ENCODE peak calls at places on chromosomes 16 and 17, in five cellular contexts. O is mammary epithelial cell, Q is thoracic aorta, P is tibial artery, V is Peyer's patch. S is an unnamed sample.

GRCh38 chr17:13417551-13417950 is 184.2 kb downstream of the HS3ST3A1 start:
- DNase-seq in O (no peak), Q (no peak), P (no peak), V (no peak), S (no peak)

GRCh38 chr17:63681530-63681929 is 18.4 kb downstream of the LIMD2 start:
- DNase-seq in O (no peak), Q (no peak), P (no peak), V (no peak), S (no peak)

GRCh38 chr17:82520041-82520910 is 744 bp downstream of the FOXK2 start:
- DNase-seq in O (peak; percentile 40), Q (no peak), P (no peak), V (no peak), S (peak; percentile 25)

GRCh38 chr16:57480127-57480753 is 6.1 kb downstream of the DOK4 start:
- DNase-seq in O (no peak), Q (no peak), P (peak; percentile 89), V (peak; percentile 91), S (peak; percentile 86)

GRCh38 chr17:82332669-82333278 is 792 bp downstream of the SECTM1 start:
- DNase-seq in O (peak; percentile 46), Q (no peak), P (no peak), V (peak; percentile 82), S (peak; percentile 75)

GRCh38 chr17:77811521-77811920 is 147.0 kb upstream of the TNRC6C start:
- DNase-seq in O (no peak), Q (no peak), P (peak; percentile 65), V (no peak), S (no peak)

GRCh38 chr17:27408891-27409290 is 47.4 kb upstream of the KSR1 start:
- DNase-seq in O (peak; percentile 14), Q (no peak), P (no peak), V (no peak), S (no peak)

GRCh38 chr17:28551421-28552186 is 820 bp downstream of the UNC119 start:
- DNase-seq in O (peak; percentile 21), Q (no peak), P (no peak), V (no peak), S (no peak)

GRCh38 chr16:13935408-13935807 is 15.5 kb downstream of the ERCC4 start:
- DNase-seq in O (no peak), Q (no peak), P (no peak), V (no peak), S (no peak)

GRCh38 chr17:4536259-4536741 is 18.9 kb downstream of the MYBBP1A start:
- DNase-seq in O (no peak), Q (no peak), P (no peak), V (no peak), S (no peak)

GRCh38 chr17:31598921-31599571 is 207.6 kb downstream of the RAB11FIP4 start:
- DNase-seq in O (no peak), Q (no peak), P (no peak), V (no peak), S (peak; percentile 41)

GRCh38 chr16:72818286-72818845 is 229.6 kb downstream of the ZFHX3 start:
- DNase-seq in O (no peak), Q (no peak), P (no peak), V (no peak), S (no peak)

GRCh38 chr17:76623271-76624146 is 20.0 kb downstream of the ST6GALNAC1 start:
- DNase-seq in O (peak; percentile 53), Q (peak; percentile 20), P (peak; percentile 77), V (peak; percentile 89), S (peak; percentile 82)

GRCh38 chr17:37743875-37744632 is 805 bp downstream of the HNF1B start:
- DNase-seq in O (no peak), Q (no peak), P (no peak), V (peak; percentile 55), S (peak; percentile 35)
- H3K27me3 ChIP-seq in O (peaks cover 57% of the 10 kb centered on the region), Q (peaks cover 44% of the 10 kb centered on the region), P (peaks cover 5% of the 10 kb centered on the region), V (peaks cover 42% of the 10 kb centered on the region), S (no peaks in the 10 kb centered on the region)

GRCh38 chr16:15975172-15975571 is 25.8 kb downstream of the ABCC1 start:
- DNase-seq in O (no peak), Q (no peak), P (no peak), V (no peak), S (no peak)
- H3K9me3 ChIP-seq in O (peaks cover 2% of the 10 kb centered on the region), Q (no peaks in the 10 kb centered on the region), P (no peaks in the 10 kb centered on the region), V (peaks cover 2% of the 10 kb centered on the region), S (no peaks in the 10 kb centered on the region)

GRCh38 chr16:56372013-56372634 is 53.2 kb downstream of the AMFR start:
- DNase-seq in O (peak; percentile 8), Q (no peak), P (no peak), V (no peak), S (no peak)

GRCh38 chr16:56370185-56370584 is 55.2 kb downstream of the AMFR start:
- DNase-seq in O (no peak), Q (no peak), P (no peak), V (no peak), S (no peak)

GRCh38 chr16:56370836-56371235 is 54.5 kb downstream of the AMFR start:
- DNase-seq in O (no peak), Q (no peak), P (no peak), V (no peak), S (peak; percentile 63)

GRCh38 chr16:56371383-56371937 is 53.9 kb downstream of the AMFR start:
- DNase-seq in O (no peak), Q (no peak), P (no peak), V (no peak), S (no peak)

DNA sequence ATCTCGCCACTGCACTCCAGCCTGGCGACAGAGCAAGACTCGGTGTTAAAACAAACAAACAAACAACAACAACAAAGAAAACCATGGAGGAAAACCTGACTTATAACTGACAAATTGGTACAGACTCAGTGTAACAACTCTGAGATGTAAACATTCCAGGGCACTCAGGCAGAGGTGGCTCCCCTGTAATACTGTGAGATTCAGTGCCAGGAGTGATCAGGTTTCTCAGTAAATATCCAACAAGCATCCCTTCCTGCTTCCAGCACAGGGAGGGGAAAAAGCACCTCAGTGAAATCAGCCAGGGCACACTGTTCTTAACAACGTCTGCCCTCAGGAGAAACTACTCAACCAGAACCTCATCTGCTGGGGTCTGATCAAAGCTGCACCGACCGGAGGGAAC is 52.4 kb downstream of the AMFR start:
- DNase-seq in O (no peak), Q (no peak), P (no peak), V (no peak), S (no peak)
- H3K27me3 ChIP-seq in O (no peaks in the 10 kb centered on the region), Q (no peaks in the 10 kb centered on the region), P (no peaks in the 10 kb centered on the region), V (no peaks in the 10 kb centered on the region), S (no peaks in the 10 kb centered on the region)

GRCh38 chr16:11909653-11910551 is 5.9 kb downstream of the GSPT1 start:
- DNase-seq in O (no peak), Q (no peak), P (no peak), V (no peak), S (no peak)

GRCh38 chr16:11907160-11907970 is 8.4 kb downstream of the GSPT1 start:
- DNase-seq in O (no peak), Q (no peak), P (no peak), V (no peak), S (no peak)

GRCh38 chr16:11901091-11901490 is 14.7 kb downstream of the GSPT1 start:
- DNase-seq in O (peak; percentile 19), Q (no peak), P (no peak), V (no peak), S (no peak)

DNA sequence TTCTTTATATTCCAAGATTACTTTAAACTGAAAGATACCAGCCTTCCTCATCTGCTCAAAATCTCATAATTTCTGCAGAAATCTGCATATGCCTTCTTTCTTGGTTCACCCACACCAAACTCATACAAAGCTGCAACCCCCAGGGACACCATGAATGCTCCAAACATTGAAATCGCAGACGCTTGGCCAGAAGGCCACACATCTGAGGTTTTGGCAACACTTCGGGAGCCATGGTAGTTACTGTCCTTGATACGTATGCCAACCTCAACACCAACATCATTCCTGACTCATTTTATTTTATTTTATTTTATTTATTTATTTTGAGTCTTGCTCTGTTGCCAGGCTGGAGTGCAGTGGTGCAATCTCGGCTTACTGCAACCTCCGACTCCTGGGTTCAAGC is 11.8 kb downstream of the GSPT1 start:
- DNase-seq in O (no peak), Q (no peak), P (no peak), V (peak; percentile 14), S (no peak)
- H3K9me3 ChIP-seq in O (no peaks in the 10 kb centered on the region), Q (no peaks in the 10 kb centered on the region), P (no peaks in the 10 kb centered on the region), V (no peaks in the 10 kb centered on the region), S (no peaks in the 10 kb centered on the region)

GRCh38 chr17:58196610-58197009 is 4.1 kb downstream of the EPX start:
- DNase-seq in O (no peak), Q (no peak), P (no peak), V (no peak), S (no peak)

GRCh38 chr17:58192612-58193011 is at the start of gene EPX:
- DNase-seq in O (no peak), Q (no peak), P (no peak), V (no peak), S (no peak)

GRCh38 chr17:58193641-58194259 is 1.2 kb downstream of the EPX start:
- DNase-seq in O (no peak), Q (no peak), P (no peak), V (no peak), S (no peak)

GRCh38 chr17:58191259-58191896 is 1.1 kb upstream of the EPX start:
- DNase-seq in O (no peak), Q (no peak), P (no peak), V (no peak), S (no peak)

GRCh38 chr17:58195518-58196123 is 3.1 kb downstream of the EPX start:
- DNase-seq in O (no peak), Q (no peak), P (no peak), V (no peak), S (no peak)
- H3K27me3 ChIP-seq in O (no peaks in the 10 kb centered on the region), Q (no peaks in the 10 kb centered on the region), P (no peaks in the 10 kb centered on the region), V (no peaks in the 10 kb centered on the region), S (no peaks in the 10 kb centered on the region)

DNA sequence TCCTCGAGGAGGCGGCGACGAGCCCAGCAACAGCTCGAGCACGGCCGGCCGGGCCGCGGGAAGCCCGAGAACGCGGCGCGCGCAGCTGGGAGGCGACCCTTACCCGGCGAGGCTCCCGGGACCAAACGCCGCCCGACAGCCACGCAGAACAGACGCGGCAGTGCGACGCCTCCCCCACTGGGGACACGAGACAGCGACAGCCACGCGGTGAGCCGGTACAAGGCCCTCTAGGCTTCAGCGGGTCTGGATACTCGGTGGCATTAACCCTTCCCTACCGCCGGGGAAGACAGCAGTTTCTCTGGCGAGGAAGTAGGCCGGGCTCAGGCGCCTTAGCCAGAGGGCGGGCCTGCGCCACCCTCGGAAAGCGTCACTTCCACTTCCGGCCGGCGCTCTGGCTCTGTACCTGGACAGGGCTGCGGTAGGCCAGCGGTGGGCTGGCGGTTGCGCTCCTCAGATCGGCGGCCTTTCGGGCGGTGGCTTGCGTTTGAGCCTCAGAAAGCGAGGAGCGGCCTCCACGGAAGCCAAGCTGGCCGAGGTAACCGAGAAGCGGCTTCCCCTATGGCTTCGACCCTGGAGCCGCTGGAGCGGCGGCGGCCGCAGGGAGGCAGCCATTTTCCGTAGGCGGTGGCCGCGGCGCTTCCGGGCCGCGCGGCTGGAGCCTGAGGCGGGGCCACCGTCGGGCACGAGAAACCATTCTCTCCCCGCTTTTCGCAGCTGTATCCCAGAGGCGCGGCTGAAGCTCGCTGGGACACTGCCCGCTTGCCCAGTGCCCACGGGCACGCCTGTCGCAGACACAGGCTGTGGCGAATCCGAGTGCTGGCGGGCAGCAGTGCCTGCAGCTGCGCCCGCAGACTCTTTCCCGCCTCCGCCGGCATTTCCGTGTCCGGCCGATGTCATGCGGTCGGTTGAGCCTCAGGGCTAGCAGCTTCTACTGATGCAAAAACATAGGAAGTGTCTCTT is at the start of the genes TIGD7 and ZNF75A:
- DNase-seq in O (peak; percentile 87), Q (peak; percentile 42), P (peak; percentile 87), V (peak; percentile 93), S (peak; percentile 79)
- H3K9me3 ChIP-seq in O (peaks cover 45% of the 10 kb centered on the region), Q (peaks cover 53% of the 10 kb centered on the region), P (peaks cover 43% of the 10 kb centered on the region), V (peaks cover 57% of the 10 kb centered on the region), S (no peaks in the 10 kb centered on the region)

S was measured in body of pancreas.